ENCODE peak calls at places on chromosome 18, in six cellular contexts. One of them, this sample, is unnamed.

GRCh38 chr18:48957616-48958015 is 6.9 kb upstream of the SMAD7 start:
- DNase-seq in cardiac muscle cell: no peak
- DNase-seq in tibial artery: no peak
- DNase-seq in HFF-Myc: no peak
- DNase-seq in GM12865: no peak
- DNase-seq in ascending aorta: no peak
- DNase-seq in this sample: no peak

GRCh38 chr18:69854455-69854854 is 93.2 kb downstream of the CD226 start:
- DNase-seq in GM12865: no peak
- DNase-seq in cardiac muscle cell: no peak
- DNase-seq in HFF-Myc: no peak
- DNase-seq in ascending aorta: no peak
- DNase-seq in tibial artery: no peak
- DNase-seq in this sample: no peak

GRCh38 chr18:9971313-9971920 is 57.6 kb downstream of the VAPA start:
- DNase-seq in GM12865: peak
- DNase-seq in tibial artery: peak
- DNase-seq in HFF-Myc: peak
- DNase-seq in cardiac muscle cell: peak
- DNase-seq in ascending aorta: no peak
- DNase-seq in this sample: peak

GRCh38 chr18:25873833-25874232 is 216.6 kb downstream of the SS18 start:
- DNase-seq in HFF-Myc: no peak
- DNase-seq in cardiac muscle cell: no peak
- DNase-seq in ascending aorta: no peak
- DNase-seq in tibial artery: no peak
- DNase-seq in GM12865: no peak
- DNase-seq in this sample: no peak

GRCh38 chr18:78925193-78925540 is 54.5 kb upstream of the SALL3 start:
- DNase-seq in cardiac muscle cell: no peak
- DNase-seq in GM12865: no peak
- DNase-seq in ascending aorta: no peak
- DNase-seq in tibial artery: no peak
- DNase-seq in HFF-Myc: no peak
- DNase-seq in this sample: no peak

GRCh38 chr18:10070581-10071000 is 156.8 kb downstream of the VAPA start:
- DNase-seq in HFF-Myc: no peak
- DNase-seq in cardiac muscle cell: no peak
- DNase-seq in GM12865: no peak
- DNase-seq in tibial artery: no peak
- DNase-seq in ascending aorta: no peak
- DNase-seq in this sample: no peak

GRCh38 chr18:55998071-55998522 is 410.1 kb upstream of the TCF4 start:
- DNase-seq in cardiac muscle cell: peak
- DNase-seq in HFF-Myc: no peak
- DNase-seq in GM12865: no peak
- DNase-seq in tibial artery: no peak
- DNase-seq in ascending aorta: no peak
- DNase-seq in this sample: no peak

GRCh38 chr18:40867452-40867851 is 1087.6 kb upstream of the PIK3C3 start:
- DNase-seq in tibial artery: no peak
- DNase-seq in ascending aorta: no peak
- DNase-seq in cardiac muscle cell: no peak
- DNase-seq in GM12865: no peak
- DNase-seq in HFF-Myc: peak
- DNase-seq in this sample: no peak

GRCh38 chr18:12408247-12408869 is 629 bp downstream of the PRELID3A start:
- DNase-seq in tibial artery: no peak
- DNase-seq in HFF-Myc: no peak
- DNase-seq in cardiac muscle cell: peak
- DNase-seq in GM12865: peak
- DNase-seq in ascending aorta: no peak
- DNase-seq in this sample: no peak

GRCh38 chr18:23716516-23716915 is 27.3 kb downstream of the LAMA3 start:
- DNase-seq in cardiac muscle cell: no peak
- DNase-seq in ascending aorta: no peak
- DNase-seq in HFF-Myc: no peak
- DNase-seq in tibial artery: no peak
- DNase-seq in GM12865: peak
- DNase-seq in this sample: no peak

GRCh38 chr18:3088444-3088843 is 75.5 kb upstream of the LPIN2 start:
- DNase-seq in HFF-Myc: no peak
- DNase-seq in tibial artery: no peak
- DNase-seq in cardiac muscle cell: no peak
- DNase-seq in GM12865: no peak
- DNase-seq in ascending aorta: no peak
- DNase-seq in this sample: no peak

GRCh38 chr18:42719221-42719620 is 396.3 kb downstream of the RIT2 start:
- DNase-seq in ascending aorta: no peak
- DNase-seq in tibial artery: no peak
- DNase-seq in cardiac muscle cell: no peak
- DNase-seq in HFF-Myc: no peak
- DNase-seq in GM12865: no peak
- DNase-seq in this sample: no peak

GRCh38 chr18:29853126-29853525 is 1189.4 kb downstream of the DSC3 start:
- DNase-seq in tibial artery: no peak
- DNase-seq in cardiac muscle cell: no peak
- DNase-seq in ascending aorta: no peak
- DNase-seq in HFF-Myc: no peak
- DNase-seq in GM12865: no peak
- DNase-seq in this sample: no peak

GRCh38 chr18:44474067-44474411 is 206.6 kb upstream of the SETBP1 start:
- DNase-seq in ascending aorta: no peak
- DNase-seq in GM12865: no peak
- DNase-seq in HFF-Myc: no peak
- DNase-seq in tibial artery: no peak
- DNase-seq in cardiac muscle cell: no peak
- DNase-seq in this sample: no peak

GRCh38 chr18:63427566-63427965 is 5.3 kb upstream of the VPS4B start:
- DNase-seq in HFF-Myc: no peak
- DNase-seq in ascending aorta: no peak
- DNase-seq in GM12865: peak
- DNase-seq in cardiac muscle cell: no peak
- DNase-seq in tibial artery: no peak
- DNase-seq in this sample: no peak

GRCh38 chr18:32435631-32436500 is 34.8 kb downstream of the GAREM1 start:
- DNase-seq in GM12865: no peak
- DNase-seq in ascending aorta: no peak
- DNase-seq in cardiac muscle cell: peak
- DNase-seq in tibial artery: no peak
- DNase-seq in HFF-Myc: no peak
- DNase-seq in this sample: no peak

GRCh38 chr18:37483221-37483971 is 82.2 kb downstream of the CELF4 start:
- DNase-seq in HFF-Myc: no peak
- DNase-seq in GM12865: peak
- DNase-seq in ascending aorta: no peak
- DNase-seq in cardiac muscle cell: peak
- DNase-seq in tibial artery: no peak
- DNase-seq in this sample: no peak

GRCh38 chr18:37487400-37487831 is 78.2 kb downstream of the CELF4 start:
- DNase-seq in HFF-Myc: no peak
- DNase-seq in ascending aorta: no peak
- DNase-seq in cardiac muscle cell: no peak
- DNase-seq in GM12865: no peak
- DNase-seq in tibial artery: no peak
- DNase-seq in this sample: no peak

GRCh38 chr18:37483984-37484892 is 81.4 kb downstream of the CELF4 start:
- DNase-seq in ascending aorta: no peak
- DNase-seq in GM12865: no peak
- DNase-seq in cardiac muscle cell: no peak
- DNase-seq in HFF-Myc: no peak
- DNase-seq in tibial artery: no peak
- DNase-seq in this sample: no peak

GRCh38 chr18:37486848-37487247 is 78.8 kb downstream of the CELF4 start:
- DNase-seq in tibial artery: no peak
- DNase-seq in ascending aorta: no peak
- DNase-seq in HFF-Myc: no peak
- DNase-seq in GM12865: no peak
- DNase-seq in cardiac muscle cell: no peak
- DNase-seq in this sample: no peak

GRCh38 chr18:37484893-37485834 is 80.4 kb downstream of the CELF4 start:
- DNase-seq in tibial artery: no peak
- DNase-seq in cardiac muscle cell: peak
- DNase-seq in GM12865: peak
- DNase-seq in ascending aorta: no peak
- DNase-seq in HFF-Myc: no peak
- DNase-seq in this sample: no peak
- TF ChIP-seq CTCF in tibial artery: no peak
- TF ChIP-seq CTCF in cardiac muscle cell: peak
- TF ChIP-seq CTCF in GM12865: peak
- TF ChIP-seq CTCF in ascending aorta: no peak
- TF ChIP-seq CTCF in HFF-Myc: no peak
- TF ChIP-seq CTCF in this sample: no peak

DNA sequence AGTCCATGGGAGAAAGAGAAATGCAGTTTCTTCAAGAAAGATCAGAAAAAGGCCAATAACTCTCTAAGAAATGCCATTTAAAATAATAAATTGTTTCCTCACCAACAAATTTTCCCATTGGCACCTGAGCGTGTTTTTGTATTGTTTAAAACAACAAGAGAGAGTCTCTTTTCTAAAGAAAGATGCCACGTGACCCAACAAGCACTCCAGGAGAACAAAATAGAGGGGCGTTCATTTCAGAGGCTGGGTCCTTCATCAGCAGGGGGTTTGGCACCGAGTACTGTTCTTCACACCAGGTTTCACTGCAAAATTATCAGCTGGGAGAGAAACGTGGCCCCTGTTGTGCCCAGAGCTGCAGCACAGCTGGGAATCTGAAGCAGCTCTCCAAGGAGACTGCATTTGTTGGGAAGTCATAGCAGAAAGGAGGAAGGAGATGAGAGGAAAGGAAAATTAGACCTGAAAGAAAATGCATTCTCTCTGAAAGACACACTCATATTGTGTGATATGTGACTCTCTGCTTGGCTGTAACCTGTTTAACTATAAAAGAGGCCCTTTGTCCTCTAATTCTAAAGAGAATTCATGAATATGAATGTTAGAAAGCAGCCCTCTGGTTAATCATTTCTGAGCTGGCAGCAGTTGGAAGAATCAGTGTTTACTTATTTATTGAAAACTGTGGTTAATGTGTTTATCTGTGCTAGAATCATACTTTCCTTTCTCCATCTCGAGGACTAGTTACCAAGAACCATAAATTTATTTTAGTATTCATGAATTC is 205.3 kb upstream of the CDH20 start:
- DNase-seq in cardiac muscle cell: no peak
- DNase-seq in GM12865: no peak
- DNase-seq in tibial artery: no peak
- DNase-seq in ascending aorta: no peak
- DNase-seq in HFF-Myc: no peak
- DNase-seq in this sample: no peak
- TF ChIP-seq CTCF in cardiac muscle cell: no peak
- TF ChIP-seq CTCF in GM12865: no peak
- TF ChIP-seq CTCF in tibial artery: no peak
- TF ChIP-seq CTCF in ascending aorta: no peak
- TF ChIP-seq CTCF in HFF-Myc: no peak
- TF ChIP-seq CTCF in this sample: no peak

DNA sequence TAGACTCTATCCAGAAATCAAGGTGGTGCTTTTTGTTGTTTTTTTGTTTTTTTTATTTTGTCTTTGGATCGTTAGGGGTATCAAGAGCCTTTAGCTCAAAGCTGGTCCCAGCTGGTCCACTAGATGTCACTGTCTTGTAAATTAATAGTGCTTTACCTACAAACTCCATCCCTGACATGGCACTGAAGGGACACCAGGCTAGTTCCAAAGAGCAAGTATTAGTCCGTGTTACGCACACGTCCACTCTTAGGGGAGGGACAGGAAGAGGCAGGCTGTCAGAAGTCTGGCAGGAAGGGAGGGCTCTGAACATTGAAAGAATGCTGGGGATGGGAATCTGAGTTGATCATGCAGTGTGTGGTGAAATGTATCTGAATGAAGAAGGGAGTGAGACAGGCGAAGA is 85.9 kb upstream of the CCBE1 start:
- DNase-seq in GM12865: peak
- DNase-seq in cardiac muscle cell: peak
- DNase-seq in tibial artery: no peak
- DNase-seq in ascending aorta: no peak
- DNase-seq in HFF-Myc: peak
- DNase-seq in this sample: no peak
- TF ChIP-seq CTCF in GM12865: peak
- TF ChIP-seq CTCF in cardiac muscle cell: peak
- TF ChIP-seq CTCF in tibial artery: peak
- TF ChIP-seq CTCF in ascending aorta: no peak
- TF ChIP-seq CTCF in HFF-Myc: peak
- TF ChIP-seq CTCF in this sample: no peak

DNA sequence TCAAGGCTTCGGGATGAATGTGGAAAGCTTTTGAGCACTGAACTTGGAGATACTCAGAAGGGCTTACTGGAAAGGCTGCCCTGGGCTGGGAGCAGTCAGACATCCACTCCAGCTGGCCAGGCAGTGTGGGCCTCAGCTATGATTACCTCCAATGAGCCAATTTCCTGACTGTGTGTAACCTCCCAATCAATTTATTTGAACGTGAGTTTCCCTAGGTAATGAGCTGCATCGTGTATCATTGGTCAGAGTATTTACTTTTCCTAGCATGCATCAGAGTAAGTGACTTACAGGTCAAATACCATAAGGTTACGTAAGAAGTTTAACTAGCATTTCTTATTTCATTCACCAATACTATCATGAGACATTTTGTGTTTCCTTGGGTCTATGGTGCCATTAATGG is 11.0 kb upstream of the CTAGE1 start:
- DNase-seq in cardiac muscle cell: no peak
- DNase-seq in ascending aorta: no peak
- DNase-seq in tibial artery: no peak
- DNase-seq in HFF-Myc: no peak
- DNase-seq in GM12865: no peak
- DNase-seq in this sample: no peak
- TF ChIP-seq CTCF in cardiac muscle cell: no peak
- TF ChIP-seq CTCF in ascending aorta: no peak
- TF ChIP-seq CTCF in tibial artery: no peak
- TF ChIP-seq CTCF in HFF-Myc: no peak
- TF ChIP-seq CTCF in GM12865: no peak
- TF ChIP-seq CTCF in this sample: no peak

This sample was measured in omental fat pad.